ENCODE peak calls at places on chromosomes 6 and 20, in seven cellular contexts. Z is SK-N-SH, F is lower lobe of right lung, L is suprapubic skin, T is uterus, I is spleen, H is heart right ventricle. J is an unnamed sample.

GRCh38 chr6:7246401-7247178 is 66.4 kb downstream of the SSR1 start:
- DNase-seq in Z (no peak), F (peak; percentile 48), L (peak; percentile 58), T (no peak), I (peak; percentile 76), H (no peak), J (no peak)

GRCh38 chr6:21375206-21375605 is 218.3 kb upstream of the SOX4 start:
- DNase-seq in Z (no peak), F (no peak), L (no peak), T (no peak), I (no peak), H (no peak), J (no peak)

GRCh38 chr6:26390504-26390903 is 7.6 kb downstream of the BTN2A2 start:
- DNase-seq in Z (no peak), F (no peak), L (no peak), T (no peak), I (no peak), H (no peak), J (no peak)

GRCh38 chr6:134502614-134503541 is 185.0 kb upstream of the SGK1 start:
- DNase-seq in Z (no peak), F (no peak), L (no peak), T (no peak), I (no peak), H (no peak), J (no peak)

GRCh38 chr20:24778585-24779031 is 170.5 kb upstream of the CST7 start:
- DNase-seq in Z (no peak), F (no peak), L (peak; percentile 52), T (no peak), I (peak; percentile 59), H (no peak), J (peak; percentile 42)

GRCh38 chr20:33372993-33373441 is 28.3 kb downstream of the CDK5RAP1 start:
- DNase-seq in Z (no peak), F (no peak), L (no peak), T (no peak), I (no peak), H (no peak), J (no peak)

GRCh38 chr6:4224082-4224978 is 89.0 kb upstream of the ECI2 start:
- DNase-seq in Z (no peak), F (no peak), L (no peak), T (no peak), I (no peak), H (no peak), J (no peak)

GRCh38 chr20:10573273-10573950 is 100.4 kb downstream of the JAG1 start:
- DNase-seq in Z (no peak), F (no peak), L (no peak), T (no peak), I (no peak), H (no peak), J (no peak)

GRCh38 chr6:37641546-37641945 is 56.1 kb downstream of the MDGA1 start:
- DNase-seq in Z (no peak), F (no peak), L (no peak), T (no peak), I (no peak), H (no peak), J (no peak)

GRCh38 chr20:56776345-56776744 is 147.2 kb downstream of the TFAP2C start:
- DNase-seq in Z (no peak), F (no peak), L (no peak), T (no peak), I (no peak), H (no peak), J (no peak)

GRCh38 chr6:34912715-34913464 is 23.8 kb downstream of the ANKS1A start:
- DNase-seq in Z (no peak), F (no peak), L (no peak), T (no peak), I (no peak), H (no peak), J (no peak)

GRCh38 chr20:34473262-34473883 is 42.8 kb upstream of the DYNLRB1 start:
- DNase-seq in Z (peak; percentile 73), F (no peak), L (peak; percentile 80), T (peak; percentile 45), I (no peak), H (peak; percentile 26), J (no peak)

GRCh38 chr6:37680668-37681067 is 17.0 kb downstream of the MDGA1 start:
- DNase-seq in Z (no peak), F (no peak), L (no peak), T (peak; percentile 45), I (peak; percentile 72), H (peak; percentile 25), J (no peak)

GRCh38 chr6:4466769-4467480 is 309.3 kb upstream of the CDYL start:
- DNase-seq in Z (no peak), F (no peak), L (no peak), T (no peak), I (no peak), H (no peak), J (no peak)

GRCh38 chr6:138082232-138082631 is 25.0 kb downstream of the PERP start:
- DNase-seq in Z (no peak), F (no peak), L (no peak), T (no peak), I (no peak), H (no peak), J (no peak)

GRCh38 chr20:43751167-43752050 is 24.6 kb upstream of the GTSF1L start:
- DNase-seq in Z (no peak), F (no peak), L (no peak), T (no peak), I (no peak), H (no peak), J (no peak)

GRCh38 chr6:48764261-48764660 is 653.3 kb upstream of the PTCHD4 start:
- DNase-seq in Z (no peak), F (no peak), L (no peak), T (no peak), I (no peak), H (no peak), J (no peak)

GRCh38 chr6:159969921-159970320 is 1.0 kb downstream of the IGF2R start:
- DNase-seq in Z (peak; percentile 79), F (peak; percentile 56), L (peak; percentile 75), T (peak; percentile 46), I (no peak), H (no peak), J (no peak)

GRCh38 chr6:106134087-106134770 is 48.1 kb downstream of the PRDM1 start:
- DNase-seq in Z (no peak), F (no peak), L (no peak), T (no peak), I (no peak), H (no peak), J (no peak)

GRCh38 chr6:7249946-7250643 is 62.9 kb downstream of the SSR1 start:
- DNase-seq in Z (no peak), F (peak; percentile 30), L (no peak), T (no peak), I (peak; percentile 47), H (no peak), J (no peak)

GRCh38 chr6:54335871-54336270 is 27.6 kb downstream of the TINAG start:
- DNase-seq in Z (peak; percentile 0), F (no peak), L (no peak), T (no peak), I (no peak), H (no peak), J (no peak)

GRCh38 chr20:50438986-50439407 is 71.2 kb upstream of the PTPN1 start:
- DNase-seq in Z (no peak), F (no peak), L (no peak), T (no peak), I (no peak), H (no peak), J (no peak)
- H3K4me1 ChIP-seq in Z (peaks cover 7% of the 10 kb centered on the region), F (peaks cover 32% of the 10 kb centered on the region), L (peaks cover 4% of the 10 kb centered on the region), T (no peaks in the 10 kb centered on the region), I (no peaks in the 10 kb centered on the region), H (peaks cover 40% of the 10 kb centered on the region), J (peaks cover 24% of the 10 kb centered on the region)

DNA sequence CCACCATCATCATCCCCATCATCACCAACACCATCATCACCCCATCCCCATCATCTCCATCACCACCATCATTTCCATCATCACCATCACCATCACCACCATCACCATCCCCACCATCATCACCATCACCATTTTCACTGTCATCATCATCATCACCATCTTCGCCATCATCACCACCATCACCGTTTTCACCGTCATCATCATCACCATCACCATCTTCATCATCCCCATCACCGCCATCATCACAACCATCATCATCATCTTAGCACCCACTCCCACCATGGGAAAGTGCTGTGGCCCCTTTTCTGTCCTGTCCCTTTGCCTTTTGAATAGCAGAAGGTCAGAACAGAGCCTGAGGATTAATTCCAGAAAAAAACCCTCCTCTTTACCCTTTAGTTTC is 28.5 kb upstream of the GATA5 start:
- DNase-seq in Z (no peak), F (no peak), L (no peak), T (no peak), I (no peak), H (no peak), J (no peak)
- H3K4me1 ChIP-seq in Z (no peaks in the 10 kb centered on the region), F (no peaks in the 10 kb centered on the region), L (peaks cover 21% of the 10 kb centered on the region), T (no peaks in the 10 kb centered on the region), I (no peaks in the 10 kb centered on the region), H (peaks cover 13% of the 10 kb centered on the region), J (no peaks in the 10 kb centered on the region)

GRCh38 chr20:58651548-58651822 is 402 bp downstream of the STX16 start:
- DNase-seq in Z (peak; percentile 90), F (no peak), L (no peak), T (no peak), I (no peak), H (no peak), J (no peak)
- H3K4me1 ChIP-seq in Z (peaks cover 17% of the 10 kb centered on the region), F (peaks cover 32% of the 10 kb centered on the region), L (peaks cover 48% of the 10 kb centered on the region), T (no peaks in the 10 kb centered on the region), I (peaks cover 48% of the 10 kb centered on the region), H (peaks cover 50% of the 10 kb centered on the region), J (peaks cover 28% of the 10 kb centered on the region)

GRCh38 chr20:58978351-58979190 is 2.5 kb upstream of the NELFCD start:
- DNase-seq in Z (no peak), F (no peak), L (no peak), T (no peak), I (no peak), H (no peak), J (no peak)

GRCh38 chr20:58982406-58983114 is 1.5 kb downstream of the NELFCD start:
- DNase-seq in Z (no peak), F (no peak), L (no peak), T (no peak), I (no peak), H (no peak), J (no peak)

GRCh38 chr20:58984691-58985090 is 3.6 kb downstream of the NELFCD start:
- DNase-seq in Z (no peak), F (no peak), L (no peak), T (no peak), I (no peak), H (no peak), J (no peak)

GRCh38 chr20:58980711-58981563 is at the start of gene NELFCD:
- DNase-seq in Z (peak; percentile 100), F (peak; percentile 89), L (peak; percentile 90), T (peak; percentile 92), I (peak; percentile 97), H (peak; percentile 92), J (peak; percentile 95)

DNA sequence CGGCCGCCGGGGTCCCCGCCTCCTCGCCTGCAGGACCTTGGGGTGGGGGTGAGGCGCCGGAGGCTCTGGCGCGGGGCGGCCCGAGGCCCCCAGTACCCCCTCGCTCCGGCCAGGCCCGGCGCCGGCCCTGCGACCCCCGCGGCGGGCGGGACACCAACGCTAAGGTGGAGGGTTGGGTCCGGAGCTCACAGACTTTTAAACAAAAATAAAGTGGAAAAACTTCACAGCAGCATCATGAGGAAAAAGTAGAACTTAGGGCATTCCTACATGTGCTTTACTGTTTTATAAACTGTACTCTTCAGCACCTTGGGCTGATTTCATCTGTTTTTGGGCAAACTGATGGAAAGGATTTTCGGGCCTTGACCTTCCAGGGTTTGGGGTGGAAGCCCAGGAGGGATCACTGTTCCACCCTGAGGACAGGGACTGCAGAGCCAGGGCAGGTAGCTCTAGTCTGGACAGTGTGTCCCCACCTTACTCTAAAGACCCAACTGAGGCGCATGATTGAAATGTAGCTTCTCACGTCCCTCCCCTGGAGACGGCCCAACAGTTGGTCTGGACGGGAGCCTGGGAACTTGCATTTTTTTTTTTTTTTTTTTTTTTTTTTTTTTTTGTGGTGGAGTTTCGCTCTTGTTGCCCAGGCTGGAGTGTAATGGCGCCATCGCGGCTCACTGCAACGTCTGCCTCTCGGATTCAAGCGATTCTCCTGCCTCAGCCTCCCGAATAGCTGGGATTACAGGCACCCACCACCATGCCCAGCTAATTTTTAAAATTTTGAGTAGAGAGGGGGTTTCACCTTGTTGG is 708 bp downstream of the NELFCD start:
- DNase-seq in Z (peak; percentile 47), F (no peak), L (no peak), T (no peak), I (no peak), H (no peak), J (no peak)
- H3K4me1 ChIP-seq in Z (peaks cover 9% of the 10 kb centered on the region), F (peaks cover 32% of the 10 kb centered on the region), L (peaks cover 39% of the 10 kb centered on the region), T (no peaks in the 10 kb centered on the region), I (peaks cover 43% of the 10 kb centered on the region), H (peaks cover 45% of the 10 kb centered on the region), J (peaks cover 24% of the 10 kb centered on the region)